ENCODE peak calls at places on chromosome 3, in six cellular contexts. N is HepG2, W is H1, I is GM12892, C is K562, A is SK-N-SH. Z is an unnamed sample.
A peak's percentile ranks its signal among the peaks of the same experiment; 100 is the strongest.

GRCh38 chr3:173396191-173397041 is 1.1 kb upstream of the NLGN1 start:
- DNase-seq in N (no peak), A (peak; percentile 37), C (no peak), W (peak; percentile 51), I (no peak), Z (no peak)

GRCh38 chr3:196969660-196970546 is 1.3 kb upstream of the PIGZ start:
- DNase-seq in C (peak; percentile 88), A (peak; percentile 97), I (peak; percentile 84), N (no peak), W (peak; percentile 87), Z (peak; percentile 92)

GRCh38 chr3:143901105-143901504 is 52.8 kb upstream of the SLC9A9 start:
- DNase-seq in I (no peak), A (no peak), C (no peak), W (no peak), N (no peak), Z (no peak)

GRCh38 chr3:126964950-126965349 is 18.0 kb upstream of the PLXNA1 start:
- DNase-seq in W (no peak), I (no peak), N (no peak), C (no peak), A (no peak), Z (no peak)

GRCh38 chr3:190785047-190785446 is 77.4 kb downstream of the GMNC start:
- DNase-seq in N (no peak), C (no peak), A (no peak), I (no peak), W (no peak), Z (no peak)

GRCh38 chr3:79767194-79767952 is 425 bp downstream of the ROBO1 start:
- DNase-seq in C (no peak), A (peak; percentile 55), I (no peak), W (peak; percentile 54), N (no peak), Z (no peak)

GRCh38 chr3:116306720-116307119 is 138.6 kb downstream of the LSAMP start:
- DNase-seq in I (no peak), W (no peak), A (no peak), N (no peak), C (no peak), Z (no peak)

GRCh38 chr3:3739345-3740060 is 59.7 kb upstream of the LRRN1 start:
- DNase-seq in I (no peak), C (no peak), A (no peak), N (no peak), W (no peak), Z (no peak)

GRCh38 chr3:158420654-158421396 is 150.2 kb upstream of the MLF1 start:
- DNase-seq in A (no peak), W (no peak), N (no peak), I (no peak), C (no peak), Z (no peak)
- TF ChIP-seq TAF1 in A (no peak), W (no peak), N (no peak), I (no peak), C (no peak), Z (no peak)

GRCh38 chr3:187063286-187064081 is 75.8 kb downstream of the RPL39L start:
- DNase-seq in W (no peak), A (no peak), C (no peak), N (peak; percentile 89), I (no peak), Z (no peak)

GRCh38 chr3:187064210-187065115 is 74.8 kb downstream of the RPL39L start:
- DNase-seq in N (peak; percentile 65), I (no peak), W (no peak), A (peak; percentile 37), C (no peak), Z (no peak)

GRCh38 chr3:187062526-187063177 is 76.6 kb downstream of the RPL39L start:
- DNase-seq in W (no peak), C (no peak), A (no peak), N (peak; percentile 81), I (no peak), Z (no peak)

GRCh38 chr3:187069857-187070516 is 69.3 kb downstream of the RPL39L start:
- DNase-seq in C (no peak), A (no peak), I (no peak), N (no peak), W (no peak), Z (no peak)

GRCh38 chr3:187066228-187066995 is 72.9 kb downstream of the RPL39L start:
- DNase-seq in W (peak; percentile 64), I (no peak), C (peak; percentile 58), A (peak; percentile 32), N (peak; percentile 65), Z (peak; percentile 23)
- TF ChIP-seq TAF1 in W (no peak), I (no peak), C (no peak), A (no peak), N (no peak), Z (no peak)

GRCh38 chr3:51836606-51837005 is 24.8 kb upstream of the IQCF2 start:
- DNase-seq in A (no peak), N (no peak), C (no peak), I (no peak), W (no peak), Z (no peak)
- TF ChIP-seq TAF1 in A (no peak), N (no peak), C (no peak), I (no peak), W (no peak), Z (no peak)

GRCh38 chr3:43794776-43795175 is 104.0 kb downstream of the ABHD5 start:
- DNase-seq in W (no peak), C (no peak), I (no peak), N (no peak), A (no peak), Z (no peak)
- TF ChIP-seq TAF1 in W (no peak), C (no peak), I (no peak), N (no peak), A (no peak), Z (no peak)

DNA sequence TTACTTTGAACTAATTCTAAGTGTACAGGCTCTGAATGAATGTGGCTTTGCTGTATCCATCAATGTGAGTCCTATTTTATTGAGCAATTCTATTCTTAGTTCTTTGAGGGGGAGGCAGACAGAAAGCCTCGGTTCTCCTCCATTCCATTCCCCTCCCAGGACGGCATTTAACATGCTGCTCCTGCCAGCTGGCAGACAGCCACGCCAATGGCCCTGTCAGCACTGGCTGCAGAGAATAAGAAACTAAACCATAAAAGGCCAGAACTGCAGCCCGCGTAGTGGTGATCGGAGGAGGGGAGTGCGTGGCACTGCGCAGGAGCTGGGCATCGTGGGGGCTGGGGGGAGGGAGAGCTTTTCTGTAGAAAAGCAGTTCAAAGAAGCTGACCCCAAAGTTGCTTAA is 76.0 kb upstream of the HACD2 start:
- DNase-seq in W (no peak), A (peak; percentile 75), N (no peak), I (no peak), C (no peak), Z (no peak)
- TF ChIP-seq TAF1 in W (no peak), A (no peak), N (no peak), I (no peak), C (no peak), Z (no peak)

GRCh38 chr3:89847955-89848354 is 740.5 kb downstream of the EPHA3 start:
- DNase-seq in W (no peak), N (no peak), A (no peak), I (no peak), C (no peak), Z (no peak)
- TF ChIP-seq TAF1 in W (no peak), N (no peak), A (no peak), I (no peak), C (no peak), Z (no peak)

GRCh38 chr3:15097889-15098288 is 1.1 kb downstream of the RBSN start:
- DNase-seq in I (no peak), W (no peak), N (no peak), A (no peak), C (no peak), Z (no peak)
- TF ChIP-seq TAF1 in I (no peak), W (no peak), N (no peak), A (no peak), C (no peak), Z (no peak)

DNA sequence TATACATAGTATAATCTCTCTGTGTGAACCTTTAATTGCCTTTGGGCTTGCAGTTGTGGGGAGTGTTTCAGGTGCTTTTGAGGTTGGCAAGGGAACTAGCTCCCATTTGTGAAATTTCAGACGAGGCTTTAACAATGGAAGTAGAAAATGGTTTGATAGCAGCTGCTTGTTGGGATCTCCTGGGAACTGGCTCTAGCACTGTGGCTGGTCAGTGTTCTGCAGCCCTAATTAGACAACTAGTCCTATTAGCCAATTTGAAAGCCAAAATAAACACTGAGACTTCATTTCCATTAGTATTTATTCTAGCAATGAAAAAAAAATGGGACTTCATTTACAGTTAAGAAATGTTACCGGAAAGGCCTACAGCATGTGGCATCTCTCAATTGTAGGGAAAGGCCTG is 140.8 kb upstream of the TRIM42 start:
- DNase-seq in N (no peak), W (no peak), C (no peak), A (no peak), I (no peak), Z (no peak)
- TF ChIP-seq TAF1 in N (no peak), W (no peak), C (no peak), A (no peak), I (no peak), Z (no peak)

Z was measured in GM12891.